ENCODE peak calls at places on chromosomes 1 and 21, in five cellular contexts. K is stimulated activated naive B cell treated with anti-CD40 and anti-IgM and Interleukin-4, amounts not matched to agents 10 μg/mL and 1 μg/mL and 100 μg/mL, for 72 hours; V is tibial artery; E is mesendoderm; P is activated CD8-positive, alpha-beta T cell treated with anti-CD3 and anti-CD28 coated beads, Interleukin-2, amount 10 ng/mL, durations not matched to agents 7 days and 5 days. X is an unnamed sample.

GRCh38 chr1:43203859-43204258 is 31.7 kb downstream of the CFAP57 start:
- DNase-seq in K (no peak), V (no peak), E (no peak), P (no peak), X (no peak)

GRCh38 chr21:31901342-31901741 is 28.5 kb downstream of the HUNK start:
- DNase-seq in K (no peak), V (no peak), E (no peak), P (no peak), X (no peak)

GRCh38 chr1:26971590-26971989 is 11.3 kb upstream of the KDF1 start:
- DNase-seq in K (no peak), V (no peak), E (no peak), P (no peak), X (no peak)

GRCh38 chr1:92754000-92754787 is 30.7 kb downstream of the EVI5 start:
- DNase-seq in K (no peak), V (no peak), E (no peak), P (no peak), X (peak)

GRCh38 chr21:45423201-45423955 is 18.4 kb downstream of the COL18A1 start:
- DNase-seq in K (no peak), V (peak), E (no peak), P (no peak), X (no peak)

GRCh38 chr1:217117973-217118465 is 394.8 kb upstream of the ESRRG start:
- DNase-seq in K (no peak), V (no peak), E (no peak), P (no peak), X (no peak)

GRCh38 chr1:169694304-169694703 is 17.1 kb downstream of the SELL start:
- DNase-seq in K (no peak), V (no peak), E (no peak), P (peak), X (no peak)

GRCh38 chr1:182599339-182599738 is 4.8 kb downstream of the RGS16 start:
- DNase-seq in K (no peak), V (no peak), E (peak), P (peak), X (no peak)

GRCh38 chr1:100868364-100868995 is 26.2 kb downstream of the EXTL2 start:
- DNase-seq in K (no peak), V (no peak), E (peak), P (no peak), X (no peak)

GRCh38 chr1:30842698-30843354 is 65.7 kb downstream of the SDC3 start:
- DNase-seq in K (no peak), V (no peak), E (no peak), P (no peak), X (no peak)

GRCh38 chr1:211752951-211753486 is 77.5 kb downstream of the LPGAT1 start:
- DNase-seq in K (no peak), V (no peak), E (peak), P (no peak), X (no peak)

GRCh38 chr1:35441926-35442579 is 115.2 kb downstream of the KIAA0319L start:
- DNase-seq in K (no peak), V (no peak), E (peak), P (no peak), X (no peak)

GRCh38 chr1:165943198-165943597 is 115.8 kb downstream of the UCK2 start:
- DNase-seq in K (no peak), V (no peak), E (peak), P (no peak), X (no peak)

GRCh38 chr1:206098242-206098919 is 18.8 kb downstream of the AVPR1B start:
- DNase-seq in K (no peak), V (no peak), E (no peak), P (no peak), X (no peak)

GRCh38 chr21:14863745-14864210 is 201.0 kb downstream of the NRIP1 start:
- DNase-seq in K (no peak), V (no peak), E (peak), P (no peak), X (no peak)

GRCh38 chr1:156319664-156320063 is 18.4 kb downstream of the CCT3 start:
- DNase-seq in K (no peak), V (no peak), E (peak), P (peak), X (no peak)

GRCh38 chr1:43267291-43267805 is 2.4 kb upstream of the TMEM125 start:
- DNase-seq in K (no peak), V (peak), E (peak), P (peak), X (peak)

GRCh38 chr1:186531561-186532165 is 70.7 kb upstream of the PDC start:
- DNase-seq in K (no peak), V (no peak), E (no peak), P (no peak), X (no peak)

GRCh38 chr1:195332102-195332501 is 1276.1 kb downstream of the KCNT2 start:
- DNase-seq in K (no peak), V (no peak), E (no peak), P (no peak), X (no peak)

GRCh38 chr1:86649618-86650017 is 54.8 kb upstream of the SH3GLB1 start:
- DNase-seq in K (no peak), V (no peak), E (no peak), P (no peak), X (no peak)

X was measured in AG08396.